ENCODE peak calls at places on chromosome 20, in five cellular contexts. N, H, U, G and P are unnamed samples.

GRCh38 chr20:35947489-35947888 is 6.8 kb downstream of the SCAND1 start:
- DNase-seq in G (no peak), H (no peak), U (peak), N (peak), P (peak)

GRCh38 chr20:32454164-32455145 is 96.3 kb downstream of the ASXL1 start:
- DNase-seq in U (no peak), N (no peak), G (no peak), H (no peak), P (no peak)

GRCh38 chr20:47907031-47907670 is 121.9 kb upstream of the SULF2 start:
- DNase-seq in N (no peak), U (no peak), H (no peak), G (no peak), P (no peak)

GRCh38 chr20:20568604-20569205 is 143.7 kb downstream of the RALGAPA2 start:
- DNase-seq in G (peak), H (no peak), U (peak), N (no peak), P (peak)

GRCh38 chr20:8627386-8628030 is 441.4 kb upstream of the PLCB4 start:
- DNase-seq in U (peak), G (no peak), N (no peak), H (no peak), P (peak)

GRCh38 chr20:25310268-25310920 is 62.5 kb downstream of the PYGB start:
- DNase-seq in N (peak), H (peak), G (peak), U (peak), P (peak)

GRCh38 chr20:23270427-23270911 is 80.1 kb upstream of the NXT1 start:
- DNase-seq in H (peak), U (peak), G (no peak), N (no peak), P (peak)

GRCh38 chr20:8303651-8304050 is 171.6 kb downstream of the PLCB1 start:
- DNase-seq in N (no peak), U (no peak), H (no peak), G (no peak), P (no peak)

GRCh38 chr20:53608456-53609413 is 15.1 kb upstream of the ZNF217 start:
- DNase-seq in N (no peak), U (no peak), H (no peak), G (peak), P (no peak)

GRCh38 chr20:48912065-48912464 is 9.4 kb upstream of the ARFGEF2 start:
- DNase-seq in U (no peak), H (no peak), G (no peak), N (no peak), P (no peak)

GRCh38 chr20:36795691-36796090 is 22.1 kb upstream of the DSN1 start:
- DNase-seq in U (no peak), N (no peak), H (no peak), G (no peak), P (no peak)

DNA sequence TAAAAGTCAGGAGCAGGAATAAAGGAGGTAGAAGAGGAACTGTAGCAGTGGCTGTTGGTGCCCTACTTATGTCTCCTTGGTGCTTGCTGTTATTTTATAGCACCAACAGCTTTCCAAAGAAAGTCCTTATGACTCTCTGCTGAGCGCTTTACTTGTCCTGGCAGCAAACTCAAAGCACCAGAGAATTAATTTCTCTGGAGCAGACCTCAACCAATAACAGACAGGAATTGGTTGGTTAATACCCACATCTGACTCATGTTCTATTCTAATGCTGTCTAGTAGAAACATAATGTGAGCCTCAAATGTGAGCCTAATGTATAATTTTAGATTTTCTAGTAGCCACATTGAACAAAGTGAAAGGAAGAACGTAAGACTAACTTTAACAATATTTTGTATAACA is 685.9 kb downstream of the KIF16B start:
- DNase-seq in N (no peak), H (no peak), U (no peak), G (no peak), P (no peak)
- H3K27ac ChIP-seq in N (no peak), H (no peak), U (no peak), G (no peak), P (no peak)

GRCh38 chr20:40203032-40203431 is 486.0 kb downstream of the MAFB start:
- DNase-seq in H (no peak), N (no peak), G (no peak), U (no peak), P (no peak)
- TF ChIP-seq CTCF in H (no peak), N (no peak), G (no peak), U (no peak), P (no peak)

DNA sequence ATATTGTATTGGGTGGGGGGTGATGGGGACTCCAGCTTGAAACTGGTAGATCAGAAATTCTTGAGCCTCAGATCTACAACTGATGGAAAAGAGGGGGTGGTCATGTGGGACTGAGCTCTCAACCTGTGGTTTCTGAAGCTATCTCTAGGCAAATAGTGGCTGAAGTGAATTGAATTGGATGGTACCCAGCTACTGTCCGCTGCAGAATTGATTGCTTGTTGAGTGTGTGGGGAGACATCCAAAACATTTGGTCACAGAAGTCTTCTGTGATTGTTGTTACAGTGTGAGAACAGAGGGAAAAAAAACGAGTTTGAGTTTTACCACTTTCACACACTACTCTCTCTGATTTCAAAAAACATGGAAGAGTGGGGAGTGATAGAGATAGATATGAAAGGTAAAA is 14.8 kb downstream of the CDS2 start:
- DNase-seq in H (no peak), U (no peak), N (no peak), G (no peak), P (no peak)
- H3K27ac ChIP-seq in H (no peak), U (no peak), N (no peak), G (no peak), P (no peak)

GRCh38 chr20:58746551-58747399 is 54.2 kb downstream of the NPEPL1 start:
- DNase-seq in N (no peak), H (no peak), U (no peak), G (no peak), P (peak)

GRCh38 chr20:58749098-58749766 is 56.6 kb downstream of the NPEPL1 start:
- DNase-seq in G (no peak), U (no peak), H (no peak), N (no peak), P (no peak)

GRCh38 chr20:58748628-58749027 is 56.0 kb downstream of the NPEPL1 start:
- DNase-seq in H (no peak), U (no peak), N (no peak), G (no peak), P (no peak)

GRCh38 chr20:58745391-58745790 is 52.8 kb downstream of the NPEPL1 start:
- DNase-seq in U (no peak), G (no peak), H (no peak), N (no peak), P (no peak)

DNA sequence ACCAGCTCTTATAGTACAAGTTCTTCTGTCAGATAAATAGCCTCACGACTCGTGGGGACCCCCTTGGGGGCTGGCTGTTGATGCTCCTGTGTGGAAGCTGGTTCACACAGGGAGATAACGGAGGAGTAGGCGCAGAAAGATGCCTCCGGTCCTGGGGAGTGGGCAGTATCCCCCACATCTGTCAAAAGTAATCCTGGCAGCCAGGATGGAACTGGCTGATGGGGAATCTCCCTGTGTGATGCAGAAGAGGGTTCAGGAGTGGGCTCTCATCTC is 54.7 kb downstream of the NPEPL1 start:
- DNase-seq in H (no peak), N (no peak), G (no peak), U (no peak), P (no peak)
- TF ChIP-seq CTCF in H (no peak), N (no peak), G (no peak), U (no peak), P (no peak)

DNA sequence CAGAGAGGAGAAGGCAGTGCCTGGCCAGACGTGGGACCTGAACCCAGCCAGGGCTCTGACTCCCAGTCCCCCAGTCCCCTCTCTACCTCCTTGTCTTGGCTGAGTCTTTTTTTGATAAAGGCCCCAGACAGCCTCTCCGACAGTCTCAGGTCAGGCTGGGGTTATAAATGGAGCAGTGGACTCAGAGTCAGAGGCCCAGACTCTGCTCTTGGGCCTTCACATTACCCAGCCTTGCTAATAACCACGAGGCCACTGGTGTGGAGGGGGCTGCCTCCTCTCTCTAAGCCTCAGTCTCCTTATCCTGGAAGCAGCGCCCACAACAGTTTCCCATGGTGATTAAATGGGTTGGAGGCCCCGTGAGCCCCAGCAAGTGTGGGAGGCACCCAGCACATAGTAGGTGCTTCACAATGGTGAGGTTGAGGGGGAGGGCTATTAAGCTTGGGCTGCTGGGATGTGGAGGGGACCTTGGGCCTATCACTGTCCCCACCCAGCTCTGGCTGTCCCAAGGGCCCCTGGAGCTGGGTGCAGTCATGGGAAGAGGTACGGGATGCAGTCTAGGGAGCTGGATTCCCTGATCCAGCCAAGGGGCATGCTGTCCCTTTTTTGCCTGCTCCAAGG is 35.7 kb downstream of the TGM2 start:
- DNase-seq in N (peak), U (no peak), G (no peak), H (no peak), P (no peak)
- H3K27ac ChIP-seq in N (no peak), U (no peak), G (no peak), H (peak), P (peak)

DNA sequence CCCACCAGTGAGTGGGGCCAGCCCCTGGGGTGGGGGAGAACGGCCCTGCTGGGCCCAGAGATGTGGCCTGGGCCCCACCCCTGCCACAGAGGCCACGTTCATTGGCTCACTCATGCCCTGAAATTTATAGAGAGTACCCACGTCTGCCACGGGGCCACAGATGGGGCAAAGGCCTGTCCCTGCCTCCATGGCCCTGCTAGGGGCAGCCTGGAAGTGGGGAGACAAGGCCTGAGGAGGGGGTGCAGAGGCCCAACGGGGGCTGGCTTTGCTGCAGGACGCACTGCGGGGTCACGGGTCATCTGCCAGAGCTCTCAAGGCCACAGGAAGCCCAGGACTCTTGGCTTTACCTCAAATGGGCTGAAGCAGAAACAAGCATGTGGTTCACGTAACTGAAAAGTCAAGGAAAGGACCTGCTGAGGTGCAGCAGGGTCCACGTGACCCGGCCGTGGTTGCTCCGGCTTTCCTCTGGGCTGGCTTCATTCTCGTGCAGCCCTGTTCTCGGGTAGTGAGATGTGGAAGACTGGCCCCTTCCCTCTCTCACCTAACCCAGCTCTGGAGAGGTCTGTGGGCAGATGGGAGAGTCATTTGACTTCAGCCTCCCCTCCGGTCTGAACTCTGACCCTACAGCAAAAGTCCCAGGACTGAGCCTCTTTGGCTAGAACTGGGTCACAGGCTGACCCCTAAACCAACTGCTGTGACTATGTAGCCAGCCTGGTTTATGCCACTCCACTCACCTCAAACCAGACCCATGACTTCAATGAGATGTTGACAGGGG is 1.1 kb upstream of the OSBPL2 start:
- DNase-seq in H (no peak), N (no peak), G (no peak), U (no peak), P (no peak)
- TF ChIP-seq CTCF in H (no peak), N (no peak), G (no peak), U (no peak), P (no peak)

GRCh38 chr20:1897486-1897885 is 2.3 kb downstream of the SIRPA start:
- DNase-seq in N (no peak), U (no peak), H (no peak), G (no peak), P (peak)

GRCh38 chr20:1899169-1899525 is 3.9 kb downstream of the SIRPA start:
- DNase-seq in G (no peak), U (no peak), N (no peak), H (no peak), P (no peak)

GRCh38 chr20:1896859-1897258 is 1.7 kb downstream of the SIRPA start:
- DNase-seq in G (no peak), H (no peak), N (no peak), U (no peak), P (no peak)

GRCh38 chr20:1898496-1899168 is 3.4 kb downstream of the SIRPA start:
- DNase-seq in U (no peak), G (no peak), H (no peak), N (no peak), P (no peak)

GRCh38 chr20:1897965-1898464 is 2.8 kb downstream of the SIRPA start:
- DNase-seq in H (no peak), G (no peak), U (no peak), N (no peak), P (peak)
- H3K27ac ChIP-seq in H (no peak), G (no peak), U (no peak), N (peak), P (no peak)

DNA sequence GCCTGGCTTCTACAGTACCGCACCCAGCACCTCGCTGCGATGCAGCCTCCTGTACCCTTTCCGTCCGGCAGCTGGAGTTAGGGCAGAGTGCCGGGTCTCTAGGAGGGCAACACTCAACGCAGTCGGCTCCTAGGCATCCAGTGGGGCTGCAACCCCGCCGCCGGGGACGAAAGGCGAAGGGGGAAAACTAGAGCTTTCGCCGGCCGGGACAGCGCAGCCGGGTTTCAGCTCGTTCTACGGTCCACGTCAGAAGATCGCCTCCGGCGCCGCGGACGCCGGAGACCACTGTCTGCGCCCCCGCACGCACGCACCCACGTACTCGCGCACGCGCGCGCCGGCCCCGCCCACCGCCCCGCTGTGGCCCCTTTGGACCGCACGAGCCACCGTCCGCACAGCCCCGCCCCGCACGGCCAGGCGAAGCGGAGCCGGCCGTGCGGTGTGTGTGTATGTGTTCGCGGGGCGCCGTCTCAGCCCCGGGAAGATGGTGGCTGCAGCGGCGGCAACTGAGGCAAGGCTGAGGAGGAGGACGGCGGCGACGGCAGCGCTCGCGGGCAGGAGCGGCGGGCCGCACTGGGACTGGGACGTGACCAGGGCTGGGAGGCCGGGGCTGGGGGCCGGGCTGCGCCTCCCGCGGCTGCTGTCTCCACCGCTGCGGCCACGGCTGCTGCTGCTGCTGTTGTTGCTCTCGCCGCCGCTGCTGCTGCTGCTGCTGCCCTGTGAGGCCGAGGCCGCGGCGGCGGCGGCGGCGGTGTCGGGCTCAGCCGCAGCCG is at the start of gene ATRN:
- DNase-seq in U (peak), H (peak), G (peak), N (peak), P (peak)
- TF ChIP-seq CTCF in U (no peak), H (no peak), G (no peak), N (no peak), P (no peak)